ENCODE peak calls at places on chromosomes 12 and 14, in six cellular contexts. X is activated naive CD4-positive, alpha-beta T cell treated with Interleukin-2 at 50 U/mL for 16 hours; Q is T-cell; L is stimulated activated naive CD8-positive, alpha-beta T cell treated with anti-CD3 and anti-CD28 coated beads, Interleukin-15, amount 100 ng/mL, for 72 hours; C is EL; K is GM20000. T is an unnamed sample.

GRCh38 chr12:113239811-113240331 is 18.6 kb downstream of the TPCN1 start:
- DNase-seq in X (no peak), L (no peak), Q (no peak), K (no peak), C (no peak), T (no peak)

GRCh38 chr12:46675736-46676135 is 150.1 kb downstream of the SLC38A4 start:
- DNase-seq in L (no peak), Q (no peak), C (peak), X (no peak), K (peak), T (no peak)

GRCh38 chr12:10190558-10191388 is 11.9 kb downstream of the TMEM52B start:
- DNase-seq in C (peak), X (peak), K (peak), L (peak), Q (peak), T (no peak)

GRCh38 chr14:58747181-58747580 is 109.4 kb downstream of the DACT1 start:
- DNase-seq in K (no peak), Q (no peak), L (no peak), X (no peak), C (peak), T (no peak)

GRCh38 chr12:26741828-26742227 is 91.2 kb downstream of the ITPR2 start:
- DNase-seq in L (no peak), K (no peak), X (no peak), Q (no peak), C (no peak), T (no peak)

GRCh38 chr14:75229923-75230792 is 48.5 kb upstream of the FOS start:
- DNase-seq in C (peak), Q (peak), K (peak), L (peak), X (peak), T (no peak)

GRCh38 chr14:45838597-45838996 is 585.6 kb upstream of the MIS18BP1 start:
- DNase-seq in Q (no peak), L (no peak), X (no peak), C (no peak), K (no peak), T (no peak)

GRCh38 chr12:92199846-92200576 is 54.4 kb upstream of the BTG1 start:
- DNase-seq in C (no peak), K (no peak), L (no peak), X (no peak), Q (no peak), T (no peak)

GRCh38 chr12:53005215-53005985 is 856 bp upstream of the EIF4B start:
- DNase-seq in K (no peak), X (no peak), Q (no peak), C (no peak), L (no peak), T (no peak)

GRCh38 chr14:52219488-52220084 is 47.9 kb upstream of the PTGDR start:
- DNase-seq in C (no peak), K (no peak), Q (no peak), X (no peak), L (no peak), T (no peak)

GRCh38 chr14:26602902-26603301 is 5.1 kb upstream of the NOVA1 start:
- DNase-seq in C (no peak), Q (no peak), K (no peak), L (no peak), X (no peak), T (no peak)

GRCh38 chr14:68535404-68536024 is 257.4 kb downstream of the ZFP36L1 start:
- DNase-seq in X (no peak), L (no peak), Q (no peak), K (no peak), C (peak), T (peak)

GRCh38 chr12:52631264-52631663 is 12.9 kb upstream of the KRT73 start:
- DNase-seq in Q (no peak), K (no peak), L (no peak), C (no peak), X (no peak), T (no peak)

GRCh38 chr14:60188696-60189095 is 23.5 kb upstream of the DHRS7 start:
- DNase-seq in Q (no peak), K (no peak), L (no peak), C (no peak), X (no peak), T (no peak)

GRCh38 chr14:69535230-69535848 is 39.3 kb downstream of the CCDC177 start:
- DNase-seq in Q (no peak), L (no peak), X (no peak), C (peak), K (no peak), T (no peak)

GRCh38 chr14:89121961-89122675 is 294.9 kb downstream of the FOXN3 start:
- DNase-seq in L (no peak), Q (no peak), X (no peak), K (no peak), C (no peak), T (no peak)

GRCh38 chr14:98564541-98564940 is 707.5 kb downstream of the BCL11B start:
- DNase-seq in K (no peak), L (no peak), C (no peak), Q (no peak), X (no peak), T (no peak)

GRCh38 chr12:109594566-109595317 is 21.1 kb downstream of the MVK start:
- DNase-seq in Q (no peak), L (no peak), X (no peak), C (no peak), K (no peak), T (no peak)

GRCh38 chr12:13390381-13390856 is 193.9 kb downstream of the EMP1 start:
- DNase-seq in K (no peak), Q (no peak), X (no peak), L (no peak), C (peak), T (peak)

GRCh38 chr12:121296618-121297476 is at the start of gene CAMKK2:
- DNase-seq in K (peak), C (peak), X (peak), L (peak), Q (peak), T (peak)

GRCh38 chr12:15534322-15534721 is 212.0 kb downstream of the PTPRO start:
- DNase-seq in C (peak), Q (no peak), K (no peak), L (peak), X (no peak), T (no peak)

GRCh38 chr12:90299121-90299520 is 590.5 kb upstream of the ATP2B1 start:
- DNase-seq in K (peak), L (no peak), C (no peak), X (no peak), Q (no peak), T (no peak)

GRCh38 chr12:20376984-20377383 is 8.6 kb downstream of the PDE3A start:
- DNase-seq in K (no peak), C (peak), X (no peak), Q (no peak), L (no peak), T (no peak)

GRCh38 chr12:76636141-76636692 is 76.6 kb upstream of the OSBPL8 start:
- DNase-seq in K (no peak), X (no peak), Q (no peak), L (no peak), C (no peak), T (no peak)

GRCh38 chr12:65670775-65671174 is 153.5 kb upstream of the HMGA2 start:
- DNase-seq in K (no peak), Q (no peak), C (peak), X (no peak), L (no peak), T (no peak)

GRCh38 chr12:53122961-53123468 is 19.7 kb downstream of the SOAT2 start:
- DNase-seq in K (peak), Q (no peak), X (no peak), C (peak), L (no peak), T (no peak)

GRCh38 chr14:59055439-59056045 is 132.9 kb upstream of the DAAM1 start:
- DNase-seq in X (no peak), K (peak), C (peak), L (peak), Q (no peak), T (peak)

GRCh38 chr14:102840801-102841528 is 63.7 kb downstream of the TRAF3 start:
- DNase-seq in L (no peak), C (no peak), X (no peak), Q (no peak), K (no peak), T (no peak)

GRCh38 chr12:105401198-105401597 is 70.7 kb downstream of the C12orf75 start:
- DNase-seq in Q (no peak), K (no peak), X (no peak), C (no peak), L (no peak), T (no peak)

GRCh38 chr12:62933871-62934798 is 815 bp downstream of the PPM1H start:
- DNase-seq in L (no peak), X (no peak), K (peak), C (peak), Q (no peak), T (peak)

GRCh38 chr12:116276433-116277216 is 868 bp downstream of the MED13L start:
- DNase-seq in C (peak), L (peak), X (peak), K (peak), Q (peak), T (no peak)

GRCh38 chr12:130872179-130873096 is 572 bp downstream of the RAN start:
- DNase-seq in L (no peak), X (peak), K (peak), C (peak), Q (peak), T (no peak)

GRCh38 chr14:30861200-30861599 is 13.2 kb upstream of the COCH start:
- DNase-seq in C (no peak), Q (no peak), X (no peak), L (no peak), K (no peak), T (no peak)

GRCh38 chr12:132484183-132484890 is 5.6 kb upstream of the FBRSL1 start:
- DNase-seq in K (no peak), C (no peak), L (no peak), X (no peak), Q (no peak), T (no peak)

GRCh38 chr14:94048676-94049624 is 22.8 kb downstream of the OTUB2 start:
- DNase-seq in C (no peak), Q (no peak), X (no peak), L (no peak), K (no peak), T (no peak)

GRCh38 chr14:32203928-32204357 is 874 bp upstream of the RNU6-8 start:
- DNase-seq in X (peak), Q (no peak), C (no peak), L (no peak), K (no peak), T (no peak)

GRCh38 chr14:59028476-59029202 is 159.8 kb upstream of the DAAM1 start:
- DNase-seq in X (no peak), K (peak), C (peak), L (peak), Q (no peak), T (peak)

T was measured in HS-27A.